ENCODE peak calls at places on chromosomes 6 and 20, in six cellular contexts. S, Z, I, G, U and X are unnamed samples.

GRCh38 chr6:154487367-154488275 is 22.9 kb downstream of the CNKSR3 start:
- DNase-seq in U (peak; percentile 31), G (no peak), Z (no peak), S (no peak), I (no peak), X (no peak)

GRCh38 chr6:118580585-118581419 is 32.7 kb downstream of the PLN start:
- DNase-seq in S (peak; percentile 89), G (peak; percentile 86), I (no peak), U (peak; percentile 78), Z (peak; percentile 68), X (peak; percentile 83)

GRCh38 chr20:16143596-16143995 is 429.7 kb downstream of the KIF16B start:
- DNase-seq in S (no peak), U (no peak), G (no peak), Z (no peak), I (no peak), X (no peak)

GRCh38 chr20:62980970-62981369 is 25.8 kb downstream of the BHLHE23 start:
- DNase-seq in Z (no peak), I (no peak), U (no peak), S (no peak), G (peak; percentile 69), X (peak; percentile 80)

GRCh38 chr6:48782230-48782629 is 671.2 kb upstream of the PTCHD4 start:
- DNase-seq in Z (no peak), G (peak; percentile 9), I (no peak), U (no peak), S (no peak), X (no peak)

GRCh38 chr20:63457737-63458136 is 14.7 kb downstream of the KCNQ2 start:
- DNase-seq in U (no peak), S (no peak), Z (peak; percentile 6), I (no peak), G (no peak), X (peak; percentile 52)

GRCh38 chr6:28771401-28772267 is 152.2 kb downstream of the TRIM27 start:
- DNase-seq in G (peak; percentile 84), U (no peak), I (no peak), Z (no peak), S (peak; percentile 89), X (peak; percentile 22)

GRCh38 chr6:52663120-52663934 is 7.6 kb upstream of the TMEM14A start:
- DNase-seq in G (peak; percentile 72), S (peak; percentile 72), I (no peak), Z (peak; percentile 43), U (peak; percentile 80), X (peak; percentile 24)

GRCh38 chr6:52610745-52611355 is 34.0 kb upstream of the TRAM2 start:
- DNase-seq in G (no peak), Z (no peak), S (peak; percentile 14), U (peak; percentile 72), I (no peak), X (no peak)

GRCh38 chr20:41137412-41138216 is at the start of gene PLCG1:
- DNase-seq in U (peak; percentile 63), S (peak; percentile 95), G (peak; percentile 93), I (no peak), Z (peak; percentile 42), X (peak; percentile 96)

GRCh38 chr6:5905431-5906339 is 101.0 kb downstream of the NRN1 start:
- DNase-seq in S (no peak), Z (peak; percentile 87), I (peak; percentile 90), U (peak; percentile 81), G (no peak), X (peak; percentile 26)

GRCh38 chr6:137536104-137536773 is 42.0 kb upstream of the OLIG3 start:
- DNase-seq in S (no peak), U (no peak), Z (no peak), G (no peak), I (no peak), X (no peak)

GRCh38 chr20:48238781-48239180 is 453.5 kb upstream of the SULF2 start:
- DNase-seq in I (no peak), U (peak; percentile 1), G (no peak), S (no peak), Z (no peak), X (no peak)

GRCh38 chr20:24131684-24132083 is 143.1 kb upstream of the GGTLC1 start:
- DNase-seq in Z (no peak), S (no peak), U (no peak), I (no peak), G (no peak), X (no peak)

GRCh38 chr20:31678389-31679356 is 41.0 kb downstream of the COX4I2 start:
- DNase-seq in S (peak; percentile 90), Z (peak; percentile 37), U (no peak), G (peak; percentile 54), I (no peak), X (peak; percentile 82)

GRCh38 chr6:38191418-38191817 is 371.9 kb downstream of the ZFAND3 start:
- DNase-seq in S (no peak), I (no peak), Z (no peak), G (no peak), U (no peak), X (no peak)

GRCh38 chr6:165653196-165653595 is 9.8 kb downstream of the PDE10A start:
- DNase-seq in I (no peak), U (peak; percentile 40), Z (no peak), S (no peak), G (no peak), X (no peak)

DNA sequence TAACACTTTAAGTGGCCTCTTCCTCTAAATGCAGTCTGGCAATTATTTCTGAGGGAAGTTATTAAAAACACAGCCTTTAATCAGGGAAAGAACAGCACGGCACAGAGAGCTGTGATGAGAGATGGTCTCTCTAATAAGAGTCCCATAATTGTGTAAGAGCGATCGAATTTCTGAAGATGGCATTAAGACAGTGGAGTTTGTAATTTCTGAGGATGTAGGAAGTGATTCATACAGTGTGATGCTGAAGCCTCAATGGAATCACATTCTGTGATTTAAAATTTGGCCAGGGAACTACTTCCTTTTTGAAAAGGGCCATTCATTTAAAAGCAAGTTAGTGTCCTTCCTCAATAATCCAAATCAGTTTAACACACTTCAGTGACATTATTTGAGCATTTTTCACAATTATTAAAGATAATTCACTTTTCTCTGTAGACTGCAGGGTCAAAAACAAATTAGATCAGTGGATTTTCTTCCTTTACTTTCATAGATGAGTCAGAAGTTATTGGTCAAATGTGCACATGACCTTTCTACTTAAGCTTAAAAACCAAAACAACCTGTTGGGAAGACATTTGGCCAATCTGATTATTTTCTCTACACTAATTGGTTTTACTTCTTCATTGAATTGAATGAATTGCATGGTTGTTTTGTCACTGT is 52.3 kb upstream of the EDN3 start:
- DNase-seq in G (no peak), Z (no peak), S (no peak), I (no peak), U (no peak), X (no peak)
- H3K27me3 ChIP-seq in G (no peaks in the 10 kb centered on the region), Z (no peaks in the 10 kb centered on the region), S (no peaks in the 10 kb centered on the region), I (no peaks in the 10 kb centered on the region), U (no peaks in the 10 kb centered on the region), X (no peaks in the 10 kb centered on the region)

DNA sequence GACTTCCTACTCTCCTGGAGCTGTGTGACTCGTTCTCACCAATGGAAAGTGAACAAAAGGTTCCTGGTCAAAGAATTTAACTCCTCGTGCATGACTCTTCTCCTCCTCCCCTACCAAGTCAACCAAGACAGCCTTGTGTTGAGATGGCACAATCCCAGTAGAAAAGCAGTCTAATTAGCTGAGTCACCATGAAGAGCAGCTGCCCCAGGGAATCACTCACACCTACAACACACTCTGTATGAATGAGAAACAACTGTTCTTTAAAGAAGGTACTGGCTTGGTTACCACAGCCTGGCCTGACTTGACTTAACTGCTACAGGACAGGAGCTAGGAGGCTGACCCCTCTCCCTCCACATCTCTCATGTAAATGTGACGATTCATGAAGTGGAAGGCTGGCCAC is 2.9 kb upstream of the HLA-DOB start:
- DNase-seq in G (no peak), U (peak; percentile 79), S (peak; percentile 52), I (no peak), Z (peak; percentile 12), X (peak; percentile 88)
- H3K27ac ChIP-seq in G (no peak overlapping the region), U (no peak overlapping the region), S (no peak overlapping the region), I (no peak overlapping the region), Z (no peak overlapping the region), X (peak overlapping the region; percentile 92)

GRCh38 chr6:23311211-23311610 is 741.8 kb downstream of the HDGFL1 start:
- DNase-seq in S (no peak), Z (no peak), U (no peak), G (no peak), I (no peak), X (no peak)
- H3K4me3 ChIP-seq in S (no peak overlapping the region), Z (no peak overlapping the region), U (no peak overlapping the region), G (no peak overlapping the region), I (no peak overlapping the region), X (no peak overlapping the region)

DNA sequence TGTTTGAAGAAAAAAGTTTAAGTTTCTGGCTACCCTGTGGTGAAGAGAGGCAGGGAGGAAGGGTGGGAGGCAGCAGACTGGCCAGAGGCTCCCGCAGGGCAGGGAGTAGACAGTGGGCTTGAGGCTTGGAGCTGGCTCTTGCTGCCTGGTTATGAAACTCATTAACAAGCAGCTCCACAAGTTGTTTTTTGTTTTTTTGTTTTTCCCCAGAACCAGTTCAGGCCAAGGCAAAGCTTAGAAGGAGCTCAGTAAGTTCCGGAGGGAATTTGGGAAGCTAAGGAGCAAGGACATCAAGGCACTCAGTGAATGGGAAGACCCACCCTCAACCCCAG is 4.0 kb downstream of the DLL1 start:
- DNase-seq in S (no peak), I (no peak), U (no peak), Z (no peak), G (no peak), X (no peak)
- H3K27me3 ChIP-seq in S (peaks cover 43% of the 10 kb centered on the region), I (no peaks in the 10 kb centered on the region), U (peaks cover 52% of the 10 kb centered on the region), Z (peaks cover 33% of the 10 kb centered on the region), G (peaks cover 58% of the 10 kb centered on the region), X (peaks cover 2% of the 10 kb centered on the region)

DNA sequence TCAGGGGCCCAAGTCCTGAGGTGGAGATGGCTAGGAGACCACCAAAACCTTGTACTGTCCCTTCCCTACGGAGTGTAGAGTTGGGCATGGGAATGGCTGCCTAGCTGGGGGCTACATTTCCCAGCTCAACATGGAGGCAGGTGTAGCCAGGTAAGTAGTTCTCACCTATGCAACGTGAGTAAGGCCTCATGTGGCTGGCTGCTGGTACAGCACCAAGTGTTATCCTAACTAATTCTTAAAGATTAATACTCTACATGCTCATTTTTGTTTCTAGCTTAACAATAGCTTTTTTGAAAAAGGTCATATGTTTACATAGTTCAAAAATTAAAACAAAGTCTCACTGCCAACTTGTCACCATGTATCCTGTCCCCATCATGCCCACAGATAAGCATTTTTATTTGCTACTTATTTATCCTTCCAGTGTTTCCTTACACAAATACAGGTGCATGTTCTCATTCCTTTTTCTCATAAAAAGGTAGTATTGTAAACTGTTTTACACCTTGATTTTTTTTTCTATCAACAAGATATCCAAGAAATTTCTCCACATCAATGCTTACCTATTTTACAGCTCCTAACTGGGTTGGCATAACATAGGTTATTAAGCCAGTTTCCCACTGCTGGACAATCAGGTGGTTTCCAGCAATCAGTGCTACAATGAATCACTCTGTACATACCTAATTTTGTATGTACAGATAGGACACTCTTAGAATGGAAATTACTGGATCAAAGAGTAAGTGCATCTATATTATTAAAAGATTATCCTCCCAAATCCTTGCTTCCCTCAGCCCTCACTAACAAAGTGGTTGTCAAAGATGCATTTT is 25.5 kb downstream of the ABHD12 start:
- DNase-seq in G (no peak), I (no peak), U (no peak), Z (no peak), S (no peak), X (no peak)
- H3K27ac ChIP-seq in G (no peak overlapping the region), I (no peak overlapping the region), U (no peak overlapping the region), Z (no peak overlapping the region), S (no peak overlapping the region), X (no peak overlapping the region)